ENCODE peak calls at places on chromosomes 4 and X, in four cellular contexts. L is NCI-H1930, I is SW480, P is tibial nerve. V is an unnamed sample.

GRCh38 chr4:38008493-38009120 is 48.4 kb downstream of the PTTG2 start:
- DNase-seq in L (no peak), I (no peak), P (no peak), V (no peak)

GRCh38 chr4:99402765-99403164 is 32.4 kb downstream of the ADH7 start:
- DNase-seq in L (no peak), I (no peak), P (no peak), V (no peak)

GRCh38 chr4:1043658-1044468 is 32.4 kb downstream of the FGFRL1 start:
- DNase-seq in L (no peak), I (peak; percentile 96), P (peak; percentile 82), V (no peak)

GRCh38 chr4:175277816-175278215 is 359.7 kb downstream of the ADAM29 start:
- DNase-seq in L (no peak), I (no peak), P (no peak), V (no peak)

GRCh38 chrX:666762-667161 is 36.2 kb downstream of the SHOX start:
- DNase-seq in L (no peak), I (no peak), P (no peak), V (no peak)

GRCh38 chr4:155944516-155944915 is 9.2 kb downstream of the CTSO start:
- DNase-seq in L (no peak), I (no peak), P (no peak), V (no peak)

GRCh38 chr4:83917572-83917971 is 381.7 kb downstream of the GPAT3 start:
- DNase-seq in L (no peak), I (no peak), P (no peak), V (no peak)

GRCh38 chrX:154750301-154751120 is at the start of gene GAB3:
- DNase-seq in L (peak; percentile 16), I (peak; percentile 22), P (no peak), V (peak; percentile 70)

GRCh38 chr4:54902261-54902660 is 223.1 kb downstream of the KDR start:
- DNase-seq in L (no peak), I (peak; percentile 55), P (no peak), V (no peak)

GRCh38 chr4:77599378-77599777 is 6.2 kb upstream of the CXCL13 start:
- DNase-seq in L (peak; percentile 4), I (peak; percentile 41), P (no peak), V (peak; percentile 49)

GRCh38 chrX:45903781-45904201 is 641.4 kb downstream of the ZNF674 start:
- DNase-seq in L (no peak), I (no peak), P (no peak), V (no peak)

GRCh38 chr4:101973331-101973730 is 182.8 kb downstream of the BANK1 start:
- DNase-seq in L (no peak), I (no peak), P (no peak), V (no peak)

GRCh38 chrX:30620980-30621716 is 32.1 kb upstream of the GK start:
- DNase-seq in L (no peak), I (no peak), P (no peak), V (no peak)

GRCh38 chr4:8026455-8026854 is 86.8 kb upstream of the AFAP1 start:
- DNase-seq in L (no peak), I (no peak), P (no peak), V (no peak)

GRCh38 chr4:141609243-141609642 is 27.1 kb upstream of the IL15 start:
- DNase-seq in L (no peak), I (no peak), P (no peak), V (no peak)

V was measured in Karpas-422.